ENCODE peak calls at places on chromosomes 16 and 17, in eight cellular contexts. H, D, W, M, T, R, B and O are unnamed samples. For H3K27me3, the result is how much of the 10 kb centered on the place peaks cover.

GRCh38 chr17:69492410-69493071 is 78.0 kb downstream of the MAP2K6 start:
- DNase-seq in M (no peak), R (peak), B (no peak), D (no peak), H (no peak), W (no peak), T (no peak), O (no peak)

GRCh38 chr17:72222571-72222970 is 101.8 kb downstream of the SOX9 start:
- DNase-seq in M (no peak), T (no peak), H (no peak), B (no peak), D (no peak), W (no peak), R (no peak), O (no peak)

GRCh38 chr17:38572665-38573365 is 32.9 kb downstream of the SRCIN1 start:
- DNase-seq in M (no peak), H (no peak), W (peak), D (no peak), T (no peak), R (no peak), B (no peak), O (no peak)

GRCh38 chr16:87895641-87896141 is 26.4 kb upstream of the SLC7A5 start:
- DNase-seq in B (no peak), T (peak), M (no peak), R (no peak), D (no peak), H (peak), W (peak), O (no peak)

GRCh38 chr17:27578718-27579085 is 52.3 kb upstream of the LGALS9 start:
- DNase-seq in W (no peak), M (no peak), R (no peak), B (no peak), D (no peak), T (no peak), H (no peak), O (no peak)

GRCh38 chr17:65953316-65954147 is 238.4 kb downstream of the CEP112 start:
- DNase-seq in H (no peak), D (no peak), B (no peak), R (no peak), W (no peak), M (no peak), T (no peak), O (no peak)

GRCh38 chr17:31136319-31136718 is 41.5 kb downstream of the NF1 start:
- DNase-seq in R (no peak), B (no peak), D (no peak), H (no peak), W (no peak), M (no peak), T (no peak), O (no peak)

GRCh38 chr17:15350777-15351486 is 9.5 kb upstream of the TEKT3 start:
- DNase-seq in H (no peak), T (no peak), M (no peak), W (no peak), B (no peak), D (no peak), R (no peak), O (no peak)

GRCh38 chr17:78925662-78926555 is 722 bp upstream of the TIMP2 start:
- DNase-seq in B (peak), H (no peak), D (peak), T (peak), M (peak), R (no peak), W (peak), O (peak)

GRCh38 chr16:9297437-9298113 is 206.1 kb downstream of the HAPSTR1 start:
- DNase-seq in B (no peak), R (peak), M (no peak), T (no peak), H (no peak), W (peak), D (no peak), O (no peak)

GRCh38 chr17:29592850-29593545 is at the start of gene ANKRD13B:
- DNase-seq in W (no peak), H (peak), T (peak), D (no peak), R (no peak), M (no peak), B (peak), O (no peak)

GRCh38 chr16:80027007-80027965 is 426.7 kb upstream of the MAF start:
- DNase-seq in W (peak), H (no peak), B (no peak), D (peak), T (peak), R (no peak), M (peak), O (peak)

GRCh38 chr16:49833055-49833454 is 22.9 kb downstream of the ZNF423 start:
- DNase-seq in W (no peak), B (peak), T (peak), H (no peak), M (no peak), D (no peak), R (no peak), O (no peak)

GRCh38 chr16:82260212-82260795 is 90.3 kb upstream of the MPHOSPH6 start:
- DNase-seq in R (no peak), W (no peak), M (no peak), T (no peak), B (no peak), H (no peak), D (no peak), O (no peak)

GRCh38 chr16:63921737-63922136 is 1200.1 kb downstream of the CDH11 start:
- DNase-seq in R (no peak), W (no peak), T (no peak), M (no peak), H (no peak), D (no peak), B (no peak), O (no peak)

GRCh38 chr17:8868529-8868951 is 1.1 kb upstream of the PIK3R6 start:
- DNase-seq in M (no peak), H (no peak), R (no peak), B (no peak), W (no peak), T (no peak), D (no peak), O (no peak)

GRCh38 chr17:4827399-4827798 is 5.7 kb upstream of the MINK1 start:
- DNase-seq in D (no peak), W (no peak), R (no peak), M (no peak), H (no peak), B (no peak), T (no peak), O (no peak)

GRCh38 chr16:19094542-19095365 is 19.0 kb upstream of the ITPRIPL2 start:
- DNase-seq in R (peak), M (no peak), B (no peak), T (no peak), W (peak), D (no peak), H (no peak), O (no peak)

GRCh38 chr17:66676421-66676820 is 158.5 kb upstream of the CACNG5 start:
- DNase-seq in H (no peak), T (peak), B (no peak), R (peak), D (peak), W (peak), M (no peak), O (no peak)

GRCh38 chr17:19714542-19715411 is 1.6 kb downstream of the SLC47A2 start:
- DNase-seq in T (no peak), R (no peak), D (no peak), M (no peak), H (no peak), W (no peak), B (peak), O (no peak)

GRCh38 chr17:17125136-17126084 is 80.7 kb downstream of the PLD6 start:
- DNase-seq in B (no peak), D (no peak), R (no peak), H (peak), W (no peak), M (no peak), T (peak), O (no peak)

GRCh38 chr16:57284952-57285263 is 436 bp upstream of the PLLP start:
- DNase-seq in T (no peak), B (no peak), W (no peak), D (no peak), M (no peak), R (no peak), H (no peak), O (no peak)

GRCh38 chr17:70563301-70563820 is 394.0 kb downstream of the KCNJ2 start:
- DNase-seq in M (no peak), T (no peak), H (no peak), R (no peak), W (no peak), B (no peak), D (no peak), O (no peak)

GRCh38 chr16:53809088-53809951 is 105.4 kb downstream of the FTO start:
- DNase-seq in B (no peak), H (no peak), D (no peak), W (no peak), T (no peak), R (no peak), M (no peak), O (no peak)

GRCh38 chr17:64019486-64020067 is 856 bp downstream of the ICAM2 start:
- DNase-seq in R (no peak), D (no peak), B (no peak), H (no peak), M (no peak), W (no peak), T (no peak), O (no peak)

GRCh38 chr17:8143581-8144400 is 8.4 kb downstream of the PER1 start:
- DNase-seq in D (no peak), M (no peak), W (no peak), B (no peak), H (peak), R (no peak), T (peak), O (no peak)

GRCh38 chr17:27651411-27652345 is 20.7 kb downstream of the LGALS9 start:
- DNase-seq in R (no peak), H (peak), B (peak), M (no peak), T (peak), D (peak), W (peak), O (no peak)

DNA sequence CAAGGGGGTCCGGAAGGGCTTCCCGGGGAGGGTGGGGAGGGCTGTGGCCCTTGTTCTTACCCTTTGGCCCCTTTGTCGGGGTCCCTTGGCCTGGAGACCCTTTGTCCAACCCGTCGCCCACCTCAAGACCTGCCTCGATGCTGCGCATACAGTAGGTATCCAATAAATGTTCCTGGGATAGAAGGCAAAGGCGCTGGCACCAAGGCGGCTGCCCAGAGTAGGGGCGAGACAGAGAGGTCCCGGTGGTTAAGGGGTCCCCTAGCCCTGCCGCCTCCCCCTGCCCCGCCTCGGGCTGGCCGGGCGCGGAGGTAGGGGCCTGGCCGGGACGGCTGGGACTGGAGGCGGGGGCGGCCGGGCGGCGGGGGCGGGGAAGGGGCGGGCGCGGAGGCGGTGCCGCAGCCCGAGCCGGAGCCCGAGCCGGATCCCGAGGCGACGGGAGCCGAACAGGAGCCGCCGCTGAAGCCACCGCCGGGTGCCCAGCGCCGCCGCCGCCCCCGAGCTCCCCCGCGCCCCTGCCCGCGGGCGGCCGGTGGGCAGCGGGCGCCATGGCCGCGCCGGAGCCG is at the start of gene NHERF2:
- DNase-seq in W (peak), B (peak), M (no peak), D (no peak), H (peak), T (no peak), R (no peak), O (no peak)
- H3K27me3 ChIP-seq in W (under half), B (under half), M (under half), D (under half), H (under half), T (under half), R (under half), O (under half)

DNA sequence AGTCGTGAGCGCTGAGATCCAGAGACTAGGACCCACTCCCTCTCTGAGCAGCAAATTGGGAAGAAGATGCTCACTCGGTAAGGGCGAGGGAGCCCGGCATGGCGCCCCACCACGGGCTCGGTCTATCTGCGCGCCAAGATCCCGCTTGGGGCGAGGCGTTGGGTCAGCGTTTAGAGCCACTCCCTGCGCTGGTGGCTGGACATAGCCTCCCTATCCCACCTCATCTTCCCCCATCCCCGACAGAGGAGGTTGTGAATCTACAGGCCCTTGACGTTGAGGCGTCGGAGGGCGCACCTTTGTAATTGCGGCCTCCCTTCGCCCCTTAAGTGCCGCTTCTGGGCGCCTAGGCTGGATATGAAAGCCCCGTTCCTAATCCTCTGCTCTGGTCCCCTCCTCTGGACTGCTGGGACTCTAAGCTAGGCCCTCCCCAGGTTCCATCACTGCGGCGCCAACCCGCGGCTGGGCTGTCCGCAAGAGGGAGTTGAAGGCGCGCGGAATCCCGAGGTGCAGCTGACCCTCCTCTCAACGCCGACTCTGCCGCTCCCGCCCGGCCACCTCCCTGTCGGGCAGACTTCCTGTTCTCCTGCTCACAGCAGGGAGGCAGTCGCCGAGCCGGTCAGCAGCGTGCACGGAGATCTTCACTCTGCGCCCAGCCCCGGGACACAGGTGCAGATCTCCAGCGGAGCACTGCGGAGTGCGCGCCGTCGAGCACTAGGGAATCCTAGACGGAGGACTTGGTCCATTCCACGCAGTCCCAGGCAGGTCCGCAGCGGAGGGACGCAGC is 16.1 kb upstream of the HOXB9 start:
- DNase-seq in W (no peak), R (no peak), T (no peak), H (no peak), D (no peak), M (no peak), B (no peak), O (no peak)
- H3K27me3 ChIP-seq in W (under half), R (under half), T (half or more), H (under half), D (half or more), M (under half), B (under half), O (under half)

GRCh38 chr17:81960130-81960958 is 643 bp downstream of the NOTUM start:
- DNase-seq in D (no peak), W (no peak), H (no peak), R (no peak), B (no peak), M (no peak), T (no peak), O (no peak)
- H3K27me3 ChIP-seq in D (half or more), W (under half), H (under half), R (under half), B (under half), M (under half), T (half or more), O (under half)

GRCh38 chr17:74396567-74396966 is 29.3 kb downstream of the GPR142 start:
- DNase-seq in D (no peak), B (no peak), H (no peak), R (no peak), M (no peak), T (no peak), W (no peak), O (no peak)
- H3K27me3 ChIP-seq in D (under half), B (under half), H (under half), R (under half), M (under half), T (under half), W (under half), O (under half)

GRCh38 chr17:75614556-75615270 is 18.5 kb upstream of the SMIM5 start:
- DNase-seq in H (no peak), M (no peak), T (no peak), R (no peak), D (no peak), W (no peak), B (no peak), O (no peak)
- H3K27me3 ChIP-seq in H (under half), M (under half), T (under half), R (under half), D (under half), W (under half), B (under half), O (under half)

DNA sequence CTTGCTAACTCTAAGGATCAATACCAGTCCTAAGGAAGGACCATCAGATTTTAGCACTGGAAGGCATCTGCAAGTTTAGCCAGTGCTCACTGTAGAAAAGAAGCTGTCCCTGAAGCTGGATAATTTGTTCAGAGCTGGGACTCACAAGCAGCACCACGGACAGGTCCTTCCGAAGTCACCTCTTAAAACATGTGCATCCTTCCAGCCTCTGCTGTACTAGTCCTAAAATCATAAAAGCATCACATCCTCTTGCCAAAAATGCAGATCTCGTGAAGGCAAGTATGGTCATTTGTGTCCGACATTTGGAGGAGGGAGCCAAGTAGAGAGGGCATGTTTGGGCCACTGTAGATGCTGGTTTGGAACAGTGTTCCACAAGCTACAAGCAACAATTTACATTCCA is 506.9 kb downstream of the RBFOX1 start:
- DNase-seq in H (no peak), R (no peak), D (no peak), T (no peak), B (no peak), M (no peak), W (no peak), O (no peak)
- H3K27me3 ChIP-seq in H (under half), R (under half), D (under half), T (under half), B (under half), M (under half), W (under half), O (under half)